ENCODE peak calls at places on chromosomes 7 and 10, in five cellular contexts. T, U, D, C and A are unnamed samples.

GRCh38 chr10:5816170-5816569 is 2.9 kb upstream of the GDI2 start:
- DNase-seq in T (no peak), U (no peak), D (no peak), C (no peak), A (no peak)

GRCh38 chr10:5500162-5500670 is 846 bp upstream of the CALML5 start:
- DNase-seq in T (no peak), U (no peak), D (no peak), C (no peak), A (no peak)

GRCh38 chr10:119029613-119030420 is at the start of gene NANOS1:
- DNase-seq in T (no peak), U (no peak), D (no peak), C (no peak), A (no peak)

GRCh38 chr7:50359995-50360925 is 55.7 kb downstream of the IKZF1 start:
- DNase-seq in T (peak; percentile 62), U (no peak), D (no peak), C (peak; percentile 78), A (no peak)

GRCh38 chr7:29915481-29916215 is 74.0 kb downstream of the SCRN1 start:
- DNase-seq in T (no peak), U (no peak), D (no peak), C (no peak), A (no peak)

GRCh38 chr7:220151-220841 is 27.9 kb downstream of the FAM20C start:
- DNase-seq in T (no peak), U (no peak), D (no peak), C (no peak), A (no peak)

GRCh38 chr7:463362-464176 is 56.1 kb downstream of the PDGFA start:
- DNase-seq in T (no peak), U (no peak), D (no peak), C (no peak), A (no peak)

GRCh38 chr7:52143219-52143618 is 826.6 kb upstream of the COBL start:
- DNase-seq in T (no peak), U (no peak), D (no peak), C (no peak), A (no peak)

GRCh38 chr10:127999801-128000200 is 92.9 kb downstream of the PTPRE start:
- DNase-seq in T (no peak), U (no peak), D (no peak), C (no peak), A (no peak)

GRCh38 chr10:114404171-114405010 is at the start of gene AFAP1L2:
- DNase-seq in T (no peak), U (no peak), D (no peak), C (no peak), A (no peak)

GRCh38 chr10:124688889-124689670 is 55.1 kb downstream of the FAM53B start:
- DNase-seq in T (no peak), U (no peak), D (no peak), C (peak; percentile 20), A (no peak)

GRCh38 chr7:2159176-2159520 is 73.6 kb downstream of the MAD1L1 start:
- DNase-seq in T (no peak), U (no peak), D (no peak), C (no peak), A (no peak)